ENCODE peak calls at places on chromosomes 5 and 9, in ten cellular contexts. F is neuronal stem cell; O is foreskin fibroblast; D is RWPE1; A is HTR-8/SVneo; Y is stimulated activated CD4-positive, alpha-beta T cell treated with anti-CD3 and anti-CD28 coated beads, TNF-alpha, amount 100 ng/mL, for 4 hours; W is GM18507; M is AG04450; R is cardiac fibroblast; C is NCI-H1092. P is an unnamed sample.

GRCh38 chr9:73845539-73845938 is 651.6 kb upstream of the RORB start:
- DNase-seq in F (no peak), O (no peak), D (no peak), A (no peak), Y (no peak), W (no peak), M (no peak), R (no peak), C (no peak), P (no peak)

GRCh38 chr5:114113604-114114003 is 248.3 kb upstream of the KCNN2 start:
- DNase-seq in F (no peak), O (no peak), D (no peak), A (no peak), Y (no peak), W (no peak), M (no peak), R (no peak), C (no peak), P (no peak)

GRCh38 chr9:135910197-135910596 is 2.9 kb upstream of the CAMSAP1 start:
- DNase-seq in F (no peak), O (no peak), D (no peak), A (no peak), Y (no peak), W (no peak), M (no peak), R (no peak), C (no peak), P (no peak)

GRCh38 chr9:23539311-23539710 is 286.7 kb downstream of the ELAVL2 start:
- DNase-seq in F (no peak), O (no peak), D (no peak), A (no peak), Y (no peak), W (no peak), M (no peak), R (no peak), C (no peak), P (no peak)

GRCh38 chr9:2755285-2755684 is 38.0 kb downstream of the KCNV2 start:
- DNase-seq in F (no peak), O (no peak), D (no peak), A (no peak), Y (no peak), W (no peak), M (no peak), R (no peak), C (no peak), P (no peak)

GRCh38 chr5:9445989-9446388 is 99.9 kb downstream of the SEMA5A start:
- DNase-seq in F (no peak), O (no peak), D (no peak), A (no peak), Y (no peak), W (no peak), M (no peak), R (peak), C (no peak), P (no peak)

GRCh38 chr5:173010021-173010420 is 26.4 kb downstream of the ATP6V0E1 start:
- DNase-seq in F (no peak), O (peak), D (no peak), A (no peak), Y (no peak), W (no peak), M (no peak), R (no peak), C (no peak), P (no peak)

GRCh38 chr5:180494510-180495181 is 467 bp downstream of the CNOT6 start:
- DNase-seq in F (peak), O (peak), D (peak), A (peak), Y (no peak), W (peak), M (no peak), R (no peak), C (peak), P (peak)

GRCh38 chr9:75824816-75825568 is 65.5 kb upstream of the PCSK5 start:
- DNase-seq in F (no peak), O (no peak), D (no peak), A (no peak), Y (no peak), W (no peak), M (no peak), R (peak), C (no peak), P (no peak)

GRCh38 chr5:103910002-103910401 is 347.4 kb upstream of the NUDT12 start:
- DNase-seq in F (no peak), O (no peak), D (no peak), A (no peak), Y (no peak), W (no peak), M (no peak), R (no peak), C (no peak), P (no peak)

GRCh38 chr9:13264788-13265187 is 14.7 kb downstream of the MPDZ start:
- DNase-seq in F (no peak), O (no peak), D (no peak), A (no peak), Y (no peak), W (no peak), M (no peak), R (no peak), C (no peak), P (no peak)

P was measured in H54.